ENCODE peak calls at places on chromosomes 1 and 21, in four cellular contexts. W is neural progenitor cell; Q is AG04450; E is CD4-positive, alpha-beta T cell. S is an unnamed sample.

GRCh38 chr1:94648225-94649007 is 106.9 kb upstream of the F3 start:
- DNase-seq in W (no peak), Q (peak), E (no peak), S (no peak)

GRCh38 chr1:9417695-9418094 is 121.6 kb upstream of the SLC25A33 start:
- DNase-seq in W (no peak), Q (no peak), E (no peak), S (no peak)

GRCh38 chr1:31782766-31783410 is 18.7 kb upstream of the ADGRB2 start:
- DNase-seq in W (peak), Q (no peak), E (no peak), S (no peak)

GRCh38 chr1:118563969-118564951 is 379.2 kb upstream of the SPAG17 start:
- DNase-seq in W (peak), Q (no peak), E (no peak), S (no peak)

GRCh38 chr1:47184090-47184735 is 5.6 kb downstream of the PDZK1IP1 start:
- DNase-seq in W (no peak), Q (no peak), E (no peak), S (no peak)

GRCh38 chr1:72062584-72062983 is 219.8 kb downstream of the NEGR1 start:
- DNase-seq in W (no peak), Q (no peak), E (no peak), S (no peak)

GRCh38 chr1:19046972-19047371 is 90.5 kb upstream of the IFFO2 start:
- DNase-seq in W (no peak), Q (no peak), E (no peak), S (no peak)

GRCh38 chr1:58262702-58263101 is 283.8 kb downstream of the OMA1 start:
- DNase-seq in W (no peak), Q (no peak), E (no peak), S (no peak)

GRCh38 chr1:33925586-33925985 is 61.7 kb downstream of the HMGB4 start:
- DNase-seq in W (no peak), Q (no peak), E (no peak), S (no peak)

GRCh38 chr21:42285569-42286245 is 29.5 kb downstream of the TFF3 start:
- DNase-seq in W (no peak), Q (no peak), E (no peak), S (no peak)

GRCh38 chr1:151924691-151925587 is 15.6 kb upstream of the THEM4 start:
- DNase-seq in W (no peak), Q (no peak), E (no peak), S (no peak)

DNA sequence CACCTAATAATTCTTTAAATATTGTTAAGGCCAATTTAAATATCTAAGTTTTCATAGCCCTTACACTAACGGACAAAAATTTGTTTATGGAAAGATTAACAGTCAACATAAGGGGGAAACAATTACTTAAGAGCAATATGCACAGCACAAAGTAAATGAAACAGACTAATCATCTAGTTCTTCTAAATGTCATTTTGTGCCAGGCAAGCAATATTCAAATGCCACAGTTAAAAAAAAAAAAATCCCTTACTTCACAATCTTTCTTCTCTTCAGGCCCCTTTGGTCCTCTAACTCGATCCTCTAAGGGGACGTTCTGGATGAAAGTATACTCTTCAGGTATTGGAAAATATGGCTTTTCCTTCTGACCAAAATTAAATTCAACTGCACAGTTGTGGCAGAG is 6.6 kb downstream of the HNRNPU start:
- DNase-seq in W (no peak), Q (no peak), E (no peak), S (no peak)
- H3K27ac ChIP-seq in W (no peak), Q (no peak), E (no peak), S (peak)

GRCh38 chr1:197663178-197663953 is 111.9 kb downstream of the DENND1B start:
- DNase-seq in W (no peak), Q (no peak), E (no peak), S (no peak)

GRCh38 chr1:197664391-197664790 is 110.9 kb downstream of the DENND1B start:
- DNase-seq in W (no peak), Q (no peak), E (no peak), S (no peak)

GRCh38 chr1:197659175-197659574 is 116.1 kb downstream of the DENND1B start:
- DNase-seq in W (no peak), Q (no peak), E (no peak), S (no peak)

GRCh38 chr1:197660389-197660788 is 114.9 kb downstream of the DENND1B start:
- DNase-seq in W (no peak), Q (no peak), E (no peak), S (no peak)
- H3K27ac ChIP-seq in W (no peak), Q (no peak), E (no peak), S (no peak)

GRCh38 chr1:230139741-230140140 is 72.7 kb downstream of the GALNT2 start:
- DNase-seq in W (no peak), Q (no peak), E (no peak), S (no peak)
- H3K27ac ChIP-seq in W (no peak), Q (peak), E (no peak), S (no peak)

DNA sequence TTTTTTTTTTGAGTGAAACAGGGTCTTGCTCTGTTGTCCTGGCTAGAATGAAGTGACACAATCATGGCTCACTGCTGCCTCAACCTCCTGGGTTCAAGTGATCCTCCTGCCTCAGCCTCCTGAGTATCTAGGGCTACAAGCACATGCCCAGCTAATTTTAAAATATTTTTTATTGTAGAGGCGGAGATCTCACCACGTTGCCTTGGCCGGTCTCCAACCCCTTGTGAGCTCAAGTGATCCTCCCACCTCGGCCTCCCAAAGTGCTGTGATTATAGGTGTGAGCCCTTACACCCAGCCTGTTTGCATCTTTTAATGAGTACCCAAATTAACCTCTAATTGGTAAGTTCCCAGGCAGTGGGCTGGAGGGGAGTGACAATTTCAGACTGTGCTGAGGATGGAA is 20.6 kb downstream of the TEX35 start:
- DNase-seq in W (no peak), Q (no peak), E (no peak), S (no peak)
- H3K27ac ChIP-seq in W (no peak), Q (no peak), E (no peak), S (no peak)

GRCh38 chr1:93603106-93603505 is 78.5 kb downstream of the BCAR3 start:
- DNase-seq in W (no peak), Q (no peak), E (no peak), S (no peak)
- H3K27ac ChIP-seq in W (no peak), Q (no peak), E (no peak), S (no peak)

DNA sequence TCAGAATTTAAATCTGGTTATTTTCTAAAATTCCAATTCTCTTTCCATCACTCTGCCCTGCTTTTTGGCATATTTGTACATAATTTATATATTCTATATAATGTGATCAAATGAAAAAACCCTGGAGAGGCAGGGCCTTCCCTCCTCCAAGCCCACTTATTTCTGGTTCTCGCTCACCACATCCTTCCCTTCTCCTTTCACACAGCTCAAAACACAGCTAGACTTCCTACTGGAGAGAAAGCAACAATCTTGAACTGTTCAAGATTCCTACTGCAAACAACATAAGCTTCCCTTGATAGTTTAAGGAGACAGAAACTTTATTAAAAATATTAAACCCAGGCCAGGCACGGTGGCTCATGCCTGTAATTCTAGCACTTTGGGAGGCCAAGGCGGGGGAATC is 7.6 kb upstream of the AIM2 start:
- DNase-seq in W (no peak), Q (no peak), E (no peak), S (no peak)
- H3K27ac ChIP-seq in W (no peak), Q (no peak), E (no peak), S (no peak)